ENCODE peak calls at places on chromosomes 7 and 10, in five cellular contexts. K is OCI-LY7, H is PC-9, X is neural progenitor cell, G is fibroblast of mammary gland. F is an unnamed sample.

GRCh38 chr7:112866424-112866823 is 76.2 kb upstream of the TMEM168 start:
- DNase-seq in G (no peak), K (peak), X (no peak), H (no peak), F (no peak)

GRCh38 chr10:62637249-62638061 is 167.1 kb upstream of the ADO start:
- DNase-seq in K (peak), G (peak), H (no peak), X (no peak), F (no peak)

GRCh38 chr10:114917459-114917858 is 20.5 kb upstream of the TRUB1 start:
- DNase-seq in X (no peak), G (no peak), K (no peak), H (no peak), F (no peak)

GRCh38 chr10:47176903-47177860 is 122.8 kb upstream of the GDF10 start:
- DNase-seq in H (no peak), G (peak), K (no peak), X (no peak), F (no peak)

GRCh38 chr7:2884161-2884560 is 40.1 kb upstream of the GNA12 start:
- DNase-seq in K (no peak), G (no peak), H (no peak), X (no peak), F (no peak)

GRCh38 chr7:1717903-1718676 is 48.0 kb downstream of the ELFN1 start:
- DNase-seq in H (no peak), G (no peak), X (no peak), K (no peak), F (no peak)

GRCh38 chr10:44125879-44126675 is 258.8 kb downstream of the CXCL12 start:
- DNase-seq in X (no peak), H (no peak), K (no peak), G (peak), F (no peak)

GRCh38 chr7:100430450-100431285 is 1.0 kb downstream of the MEPCE start:
- DNase-seq in X (peak), K (no peak), G (peak), H (no peak), F (no peak)

GRCh38 chr10:65911431-65911830 is 1014.4 kb upstream of the LRRTM3 start:
- DNase-seq in G (no peak), X (no peak), H (no peak), K (no peak), F (no peak)

GRCh38 chr10:121708921-121709625 is 110.8 kb upstream of the FGFR2 start:
- DNase-seq in X (peak), K (no peak), H (no peak), G (no peak), F (no peak)

GRCh38 chr10:69464801-69465401 is 13.6 kb downstream of the TSPAN15 start:
- DNase-seq in G (no peak), H (peak), K (no peak), X (no peak), F (no peak)

GRCh38 chr10:96833220-96834001 is 1.3 kb downstream of the LCOR start:
- DNase-seq in K (peak), X (peak), G (no peak), H (peak), F (peak)

GRCh38 chr10:33893502-33893901 is 559.0 kb upstream of the NRP1 start:
- DNase-seq in X (no peak), H (no peak), K (no peak), G (peak), F (no peak)

GRCh38 chr10:79344502-79345195 is 2.6 kb upstream of the PPIF start:
- DNase-seq in H (no peak), X (no peak), G (no peak), K (no peak), F (peak)

GRCh38 chr7:52257890-52258289 is 777.5 kb upstream of the POM121L12 start:
- DNase-seq in K (no peak), H (no peak), X (no peak), G (no peak), F (no peak)

GRCh38 chr7:103811315-103811714 is 178.1 kb downstream of the RELN start:
- DNase-seq in H (no peak), G (no peak), X (no peak), K (no peak), F (no peak)

GRCh38 chr10:96376483-96376882 is 17.7 kb upstream of the OPALIN start:
- DNase-seq in H (no peak), X (no peak), G (no peak), K (no peak), F (no peak)

GRCh38 chr10:129958686-129959543 is 5.2 kb downstream of the EBF3 start:
- DNase-seq in G (no peak), K (no peak), H (no peak), X (peak), F (no peak)

GRCh38 chr7:130904031-130904757 is 170.2 kb upstream of the KLF14 start:
- DNase-seq in K (no peak), H (peak), X (no peak), G (peak), F (no peak)

GRCh38 chr7:30240401-30240800 is 44.0 kb upstream of the ZNRF2 start:
- DNase-seq in G (no peak), X (no peak), K (no peak), H (no peak), F (no peak)

GRCh38 chr10:119667562-119668328 is 16.6 kb downstream of the BAG3 start:
- DNase-seq in X (peak), K (no peak), H (peak), G (peak), F (no peak)

GRCh38 chr7:2012981-2013380 is 219.8 kb downstream of the MAD1L1 start:
- DNase-seq in K (no peak), H (no peak), G (peak), X (no peak), F (no peak)

GRCh38 chr10:130022501-130023299 is 58.6 kb upstream of the EBF3 start:
- DNase-seq in X (no peak), H (no peak), G (peak), K (no peak), F (peak)

GRCh38 chr10:132470306-132471124 is 67.1 kb upstream of the INPP5A start:
- DNase-seq in X (no peak), H (no peak), G (no peak), K (no peak), F (no peak)

DNA sequence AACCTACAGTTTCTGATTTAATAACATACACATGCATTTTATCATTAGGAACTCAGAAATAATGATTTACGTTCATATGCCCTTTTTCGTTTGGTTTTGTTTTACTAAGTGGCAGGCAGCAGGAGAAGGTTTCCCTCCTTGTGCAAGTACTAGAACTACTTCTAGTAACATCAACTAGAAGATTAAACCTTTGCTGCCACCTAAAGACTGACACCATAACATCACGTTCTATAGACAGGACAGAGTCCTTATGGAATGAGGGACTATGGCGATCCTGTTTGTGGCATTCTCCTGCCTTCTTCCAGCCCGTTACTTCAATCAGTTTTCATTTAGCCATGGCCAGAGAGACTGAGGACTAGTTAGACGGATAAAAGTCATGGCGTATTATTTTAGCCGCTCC is 53.2 kb downstream of the GAD2 start:
- DNase-seq in G (peak), X (peak), H (no peak), K (peak), F (no peak)
- TF ChIP-seq CTCF in G (peak), X (peak), H (no peak), K (peak), F (peak)

DNA sequence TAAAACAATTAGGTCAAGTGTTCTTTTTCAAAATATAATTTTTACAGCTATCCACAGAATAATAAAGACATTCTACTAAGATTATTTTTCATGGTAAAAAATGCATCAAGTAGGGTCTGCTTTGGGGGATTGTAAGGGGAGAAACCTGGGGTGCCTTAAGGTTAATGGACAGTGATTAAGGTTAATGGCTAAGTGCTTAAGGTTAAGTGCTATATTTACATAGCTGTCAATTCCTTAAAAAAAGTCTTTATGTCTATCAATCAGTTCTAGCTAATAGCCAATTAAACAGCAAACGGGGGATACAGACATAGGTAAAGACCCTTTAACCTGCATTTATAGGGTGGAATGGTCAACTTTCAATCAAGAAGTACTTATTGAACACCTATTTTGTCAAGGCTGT is 284.5 kb upstream of the SEMA3A start:
- DNase-seq in G (no peak), K (no peak), X (no peak), H (no peak), F (no peak)
- TF ChIP-seq CTCF in G (no peak), K (no peak), X (no peak), H (no peak), F (no peak)

DNA sequence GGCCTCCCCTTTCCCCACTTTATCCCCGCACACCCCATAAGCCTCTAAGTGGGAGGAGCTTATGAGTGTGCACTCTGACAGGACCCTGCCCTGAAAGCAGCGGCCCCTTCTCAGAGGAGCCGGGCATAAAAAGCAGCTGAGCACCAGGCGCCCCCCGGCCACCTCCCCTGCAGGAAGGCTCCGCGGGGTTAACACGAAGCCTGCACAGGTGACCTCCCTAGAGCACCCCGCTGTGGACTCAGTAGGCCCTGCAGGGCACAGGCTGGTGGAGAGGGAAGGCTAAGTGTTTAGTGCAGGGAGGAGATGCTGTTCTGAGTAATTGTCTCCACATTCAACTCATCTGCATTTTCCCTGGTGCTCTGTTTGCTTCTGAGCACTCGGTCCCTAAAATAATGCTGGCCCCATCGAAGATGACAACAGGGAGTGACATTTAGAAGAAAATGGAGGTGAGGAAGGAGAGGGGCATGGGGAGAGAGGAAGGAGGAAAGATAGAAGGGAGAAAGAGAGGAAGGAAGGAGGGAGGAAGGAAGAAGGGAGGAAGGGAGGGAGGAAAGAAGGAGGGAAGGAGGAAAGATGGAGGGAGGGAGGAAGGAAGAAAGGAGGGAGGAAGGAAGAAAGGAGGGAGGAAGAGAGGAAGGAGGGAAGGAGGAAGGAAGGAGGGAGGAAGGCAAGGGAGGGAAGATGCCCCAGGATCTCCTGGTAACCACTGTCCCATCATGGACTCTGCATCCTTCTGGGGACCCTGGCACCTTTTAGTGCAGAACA is 25.4 kb upstream of the CNPY1 start:
- DNase-seq in H (no peak), K (no peak), G (no peak), X (no peak), F (no peak)
- TF ChIP-seq CTCF in H (no peak), K (no peak), G (no peak), X (no peak), F (no peak)

DNA sequence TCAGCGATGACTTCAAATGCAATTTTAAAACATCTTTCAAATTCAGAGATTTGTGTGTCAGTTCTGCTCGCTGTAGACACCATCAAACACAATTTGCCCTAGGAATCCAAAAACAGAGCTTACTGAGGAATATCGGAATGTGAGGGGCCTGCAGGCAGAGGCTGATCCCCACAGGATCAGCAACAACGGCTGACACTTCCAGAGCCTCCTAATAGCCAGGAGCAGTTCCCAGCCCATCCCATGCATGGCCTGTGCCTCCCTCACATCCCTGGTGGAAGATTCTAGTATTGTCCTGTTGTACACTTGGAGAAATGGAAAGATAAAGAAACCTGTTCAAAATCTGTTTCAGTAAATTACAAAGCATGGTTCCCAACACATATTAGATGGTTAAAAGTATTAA is 129.7 kb upstream of the VWC2 start:
- DNase-seq in X (peak), K (no peak), G (no peak), H (no peak), F (no peak)
- TF ChIP-seq CTCF in X (peak), K (no peak), G (no peak), H (no peak), F (peak)

GRCh38 chr7:83366629-83367028 is 203.9 kb upstream of the PCLO start:
- DNase-seq in H (no peak), K (no peak), G (no peak), X (no peak), F (no peak)
- TF ChIP-seq CTCF in H (peak), K (peak), G (no peak), X (peak), F (peak)

GRCh38 chr10:72337039-72337629 is 17.6 kb downstream of the DNAJB12 start:
- DNase-seq in H (peak), G (peak), K (peak), X (peak), F (no peak)
- TF ChIP-seq CTCF in H (peak), G (peak), K (peak), X (peak), F (peak)

DNA sequence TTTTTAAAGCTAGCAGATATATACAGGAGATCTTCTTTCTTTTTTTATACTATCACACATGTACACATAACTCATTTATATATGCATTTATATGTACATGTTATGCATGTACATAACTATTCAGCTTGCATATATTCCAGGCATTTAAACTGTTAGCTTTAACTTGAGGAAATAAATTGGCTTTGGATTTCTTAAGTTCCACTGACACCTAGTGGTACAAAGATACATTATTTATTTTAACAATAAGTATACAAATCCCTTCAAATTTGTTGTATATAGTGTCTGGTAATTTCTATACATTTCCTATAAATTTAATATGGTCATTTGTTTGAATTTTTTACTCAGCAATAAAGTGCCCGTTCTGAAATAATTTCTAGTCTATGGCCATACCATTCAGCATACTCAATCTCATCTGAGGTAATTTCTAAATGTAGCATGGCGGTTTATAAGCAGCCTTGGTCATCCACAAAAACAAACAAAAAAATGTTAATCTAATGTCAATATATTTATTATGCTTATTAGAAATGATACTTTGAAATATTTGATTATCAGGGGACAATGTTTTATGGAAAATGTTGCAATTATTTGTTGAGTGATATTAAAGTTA is 11.6 kb downstream of the ZDHHC6 start:
- DNase-seq in K (peak), H (no peak), G (peak), X (peak), F (no peak)
- TF ChIP-seq CTCF in K (peak), H (peak), G (peak), X (peak), F (peak)

GRCh38 chr10:75294866-75295692 is 59.3 kb upstream of the COMTD1 start:
- DNase-seq in H (peak), X (peak), G (peak), K (no peak), F (peak)
- TF ChIP-seq CTCF in H (peak), X (peak), G (no peak), K (no peak), F (peak)

DNA sequence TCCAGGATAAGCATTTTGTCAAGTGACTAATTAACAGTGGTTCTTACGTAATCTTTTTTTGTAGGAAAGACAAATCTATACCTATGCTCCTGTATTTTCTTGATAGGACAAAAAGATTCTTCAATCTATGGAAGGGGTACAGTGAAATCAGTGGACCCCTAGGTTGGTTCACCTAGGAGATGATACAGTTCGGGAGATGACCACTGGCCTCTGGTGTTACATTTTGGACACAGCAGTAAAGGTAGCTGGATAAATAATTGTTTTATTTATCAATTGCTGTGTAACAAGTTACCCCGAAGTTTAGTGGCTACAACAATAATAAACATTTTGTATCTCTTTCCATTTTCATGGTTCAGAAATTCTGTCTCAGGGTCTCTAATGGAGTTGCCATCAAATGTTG is 288.2 kb upstream of the MAGI2 start:
- DNase-seq in K (no peak), X (no peak), G (peak), H (no peak), F (no peak)
- TF ChIP-seq CTCF in K (peak), X (peak), G (peak), H (peak), F (no peak)

F was measured in type B pancreatic cell.